ENCODE peak calls at places on chromosomes 1 and 21, in ten cellular contexts. O is adrenal gland, G is tibial nerve, J is K562, Q is IMR-90, E is NB4, N is ovary, A is thyroid gland, V is H54, H is A549. U is an unnamed sample.

GRCh38 chr1:99643021-99643779 is 2.7 kb upstream of the PALMD start:
- DNase-seq in O (no peak), G (no peak), J (no peak), Q (peak; percentile 30), E (no peak), N (no peak), A (no peak), V (no peak), H (no peak), U (no peak)

GRCh38 chr21:35303085-35303484 is 254.0 kb upstream of the RUNX1 start:
- DNase-seq in O (no peak), G (no peak), J (no peak), Q (peak; percentile 93), E (no peak), N (no peak), A (no peak), V (peak; percentile 45), H (peak; percentile 68), U (no peak)

GRCh38 chr1:117592155-117592554 is 13.7 kb upstream of the TENT5C start:
- DNase-seq in O (no peak), G (no peak), J (no peak), Q (no peak), E (no peak), N (no peak), A (peak; percentile 98), V (no peak), H (no peak), U (no peak)

GRCh38 chr1:183070234-183070922 is 47.2 kb downstream of the LAMC1 start:
- DNase-seq in O (no peak), G (no peak), J (no peak), Q (no peak), E (no peak), N (no peak), A (no peak), V (no peak), H (no peak), U (no peak)

GRCh38 chr21:39353295-39353694 is 4.4 kb upstream of the HMGN1 start:
- DNase-seq in O (no peak), G (no peak), J (no peak), Q (peak; percentile 73), E (no peak), N (no peak), A (no peak), V (no peak), H (no peak), U (no peak)

GRCh38 chr1:87598429-87598828 is 269.7 kb downstream of the LMO4 start:
- DNase-seq in O (no peak), G (no peak), J (no peak), Q (no peak), E (peak; percentile 26), N (no peak), A (no peak), V (no peak), H (peak; percentile 25), U (peak; percentile 33)

GRCh38 chr1:117631361-117631760 is 25.5 kb downstream of the TENT5C start:
- DNase-seq in O (no peak), G (no peak), J (no peak), Q (no peak), E (no peak), N (no peak), A (no peak), V (no peak), H (no peak), U (no peak)

GRCh38 chr1:81851217-81851616 is 50.5 kb downstream of the ADGRL2 start:
- DNase-seq in O (no peak), G (no peak), J (no peak), Q (no peak), E (no peak), N (no peak), A (no peak), V (no peak), H (no peak), U (no peak)

GRCh38 chr1:67535474-67535873 is 105.3 kb upstream of the SERBP1 start:
- DNase-seq in O (peak; percentile 83), G (peak; percentile 88), J (peak; percentile 71), Q (peak; percentile 87), E (peak; percentile 75), N (peak; percentile 75), A (peak; percentile 89), V (peak; percentile 52), H (peak; percentile 78), U (peak; percentile 83)

GRCh38 chr21:29318354-29318753 is 19.6 kb downstream of the BACH1 start:
- DNase-seq in O (peak; percentile 45), G (no peak), J (no peak), Q (peak; percentile 52), E (no peak), N (no peak), A (peak; percentile 29), V (no peak), H (no peak), U (peak; percentile 61)

GRCh38 chr1:23593556-23594148 is 34.4 kb upstream of the ID3 start:
- DNase-seq in O (no peak), G (no peak), J (no peak), Q (peak; percentile 59), E (no peak), N (no peak), A (peak; percentile 55), V (peak; percentile 23), H (peak; percentile 84), U (no peak)

GRCh38 chr21:41833138-41834115 is 45.7 kb downstream of the PRDM15 start:
- DNase-seq in O (no peak), G (no peak), J (no peak), Q (no peak), E (no peak), N (no peak), A (no peak), V (no peak), H (no peak), U (no peak)
- TF ChIP-seq POLR2A in O (no peak), G (no peak), J (no peak), Q (no peak), E (no peak), N (no peak), A (no peak), V (no peak), H (no peak), U (no peak)

GRCh38 chr21:33428669-33429068 is 25.5 kb downstream of the IFNGR2 start:
- DNase-seq in O (no peak), G (no peak), J (no peak), Q (no peak), E (no peak), N (no peak), A (peak; percentile 60), V (peak; percentile 78), H (no peak), U (no peak)

GRCh38 chr21:33433001-33433400 is 29.8 kb downstream of the IFNGR2 start:
- DNase-seq in O (no peak), G (no peak), J (no peak), Q (no peak), E (no peak), N (no peak), A (no peak), V (no peak), H (no peak), U (no peak)

GRCh38 chr21:33433425-33434114 is 30.4 kb downstream of the IFNGR2 start:
- DNase-seq in O (no peak), G (no peak), J (no peak), Q (no peak), E (peak; percentile 69), N (no peak), A (no peak), V (no peak), H (no peak), U (no peak)

GRCh38 chr21:33432496-33432895 is 29.3 kb downstream of the IFNGR2 start:
- DNase-seq in O (no peak), G (no peak), J (no peak), Q (no peak), E (no peak), N (no peak), A (no peak), V (no peak), H (no peak), U (no peak)

GRCh38 chr21:33430858-33431257 is 27.6 kb downstream of the IFNGR2 start:
- DNase-seq in O (no peak), G (no peak), J (no peak), Q (no peak), E (no peak), N (no peak), A (no peak), V (no peak), H (no peak), U (no peak)
- TF ChIP-seq POLR2A in O (no peak), G (no peak), J (no peak), Q (no peak), E (no peak), N (no peak), A (no peak), V (no peak), H (no peak), U (no peak)

GRCh38 chr21:26966978-26967913 is at the start of gene ADAMTS5:
- DNase-seq in O (no peak), G (peak; percentile 39), J (no peak), Q (peak; percentile 69), E (peak; percentile 75), N (peak; percentile 72), A (peak; percentile 67), V (peak; percentile 84), H (no peak), U (no peak)
- TF ChIP-seq POLR2A in O (no peak), G (peak; percentile 17), J (no peak), Q (peak; percentile 65), E (no peak), N (peak; percentile 45), A (no peak), V (peak; percentile 82), H (no peak), U (no peak)

DNA sequence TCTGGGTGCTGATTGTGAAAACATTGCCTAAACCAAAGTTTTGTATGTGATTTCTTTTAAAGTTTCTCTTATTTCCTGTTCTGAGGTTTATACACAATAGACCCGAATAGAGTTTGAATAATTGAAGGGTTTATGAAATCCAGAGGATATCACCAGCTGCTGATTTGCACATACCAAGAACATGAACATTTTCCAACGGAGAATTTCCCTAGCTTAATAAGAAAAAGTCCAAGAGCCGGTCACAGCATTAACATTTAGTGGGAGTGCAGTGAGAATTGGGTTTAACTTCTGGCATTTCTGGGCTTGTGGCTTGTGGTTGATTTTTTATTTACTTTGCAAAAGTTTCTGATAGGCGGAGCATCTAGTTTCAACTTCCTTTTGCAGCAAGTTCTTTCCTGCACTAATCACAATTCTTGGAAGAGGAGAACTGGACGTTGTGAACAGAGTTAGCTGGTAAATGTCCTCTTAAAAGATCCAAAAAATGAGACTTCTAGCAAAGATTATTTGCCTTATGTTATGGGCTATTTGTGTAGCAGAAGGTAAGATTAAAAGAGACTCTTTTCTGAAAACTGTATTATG is at the start of gene CFH:
- DNase-seq in O (no peak), G (peak; percentile 49), J (peak; percentile 21), Q (peak; percentile 91), E (peak; percentile 14), N (no peak), A (no peak), V (no peak), H (peak; percentile 23), U (no peak)
- TF ChIP-seq POLR2A in O (peak; percentile 24), G (peak; percentile 56), J (peak; percentile 75), Q (no peak), E (no peak), N (peak; percentile 81), A (no peak), V (no peak), H (no peak), U (no peak)

DNA sequence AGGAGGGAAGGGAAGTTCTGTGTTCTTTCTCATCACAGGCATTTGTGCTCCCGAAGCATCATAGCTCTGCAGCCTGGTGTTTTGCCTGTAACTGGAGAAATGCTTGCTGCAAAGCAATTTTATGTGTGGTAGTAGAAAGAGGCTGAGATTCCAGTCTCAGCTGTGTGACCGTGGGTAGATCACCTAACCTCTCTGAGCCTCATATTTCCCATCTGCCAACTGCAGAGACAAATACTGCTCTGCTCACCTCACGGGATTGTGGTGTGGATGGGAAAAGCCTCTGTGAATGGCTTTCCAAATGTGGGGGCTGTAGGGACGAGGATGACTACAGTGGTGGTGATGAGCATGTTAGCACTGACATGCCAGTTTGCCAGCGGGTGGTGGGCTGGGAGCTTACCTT is 84.0 kb downstream of the MDM4 start:
- DNase-seq in O (no peak), G (no peak), J (no peak), Q (no peak), E (no peak), N (no peak), A (no peak), V (no peak), H (no peak), U (no peak)
- TF ChIP-seq POLR2A in O (no peak), G (no peak), J (no peak), Q (no peak), E (no peak), N (no peak), A (no peak), V (no peak), H (no peak), U (no peak)

U was measured in erythroblast.